ENCODE peak calls at places on chromosomes 6 and 20, in six cellular contexts. F is ascending aorta, V is fibroblast of the aortic adventitia, Z is OCI-LY7, L is colonic mucosa, H is tibial nerve. U is an unnamed sample.

GRCh38 chr6:52584203-52584602 is 7.3 kb upstream of the TRAM2 start:
- DNase-seq in F (no peak), V (no peak), Z (no peak), L (no peak), H (no peak), U (no peak)

GRCh38 chr6:109458774-109459531 is 3.4 kb upstream of the MICAL1 start:
- DNase-seq in F (peak), V (no peak), Z (peak), L (no peak), H (no peak), U (no peak)

GRCh38 chr20:40892642-40893041 is 136.0 kb upstream of the TOP1 start:
- DNase-seq in F (no peak), V (no peak), Z (peak), L (no peak), H (no peak), U (no peak)

GRCh38 chr6:169853196-169854082 is 102.0 kb downstream of the ERMARD start:
- DNase-seq in F (no peak), V (no peak), Z (no peak), L (peak), H (no peak), U (peak)

GRCh38 chr6:68139130-68139529 is 496.0 kb upstream of the ADGRB3 start:
- DNase-seq in F (no peak), V (no peak), Z (no peak), L (no peak), H (no peak), U (no peak)

GRCh38 chr20:39019805-39020325 is 57.7 kb downstream of the DHX35 start:
- DNase-seq in F (no peak), V (peak), Z (no peak), L (no peak), H (no peak), U (no peak)

GRCh38 chr6:44428682-44429081 is 41.2 kb downstream of the CDC5L start:
- DNase-seq in F (no peak), V (peak), Z (no peak), L (no peak), H (no peak), U (no peak)

GRCh38 chr20:59123011-59123676 is 40.5 kb upstream of the ZNF831 start:
- DNase-seq in F (no peak), V (no peak), Z (peak), L (no peak), H (no peak), U (no peak)

GRCh38 chr6:37538107-37538506 is 38.4 kb upstream of the CCDC167 start:
- DNase-seq in F (no peak), V (no peak), Z (no peak), L (no peak), H (no peak), U (no peak)

GRCh38 chr20:32207211-32207625 is 325 bp downstream of the PLAGL2 start:
- DNase-seq in F (no peak), V (no peak), Z (peak), L (no peak), H (no peak), U (no peak)

GRCh38 chr6:167664678-167665445 is 161.8 kb upstream of the AFDN start:
- DNase-seq in F (no peak), V (no peak), Z (no peak), L (no peak), H (no peak), U (no peak)

GRCh38 chr6:129893513-129894098 is 32.5 kb upstream of the TMEM244 start:
- DNase-seq in F (no peak), V (peak), Z (peak), L (no peak), H (no peak), U (no peak)

GRCh38 chr6:35687658-35688604 is 784 bp downstream of the FKBP5 start:
- DNase-seq in F (peak), V (peak), Z (peak), L (peak), H (peak), U (no peak)

GRCh38 chr20:29349836-29350235 is 1907.6 kb upstream of the DEFB115 start:
- DNase-seq in F (no peak), V (no peak), Z (no peak), L (no peak), H (no peak), U (no peak)

GRCh38 chr6:167856999-167857660 is 30.4 kb downstream of the AFDN start:
- DNase-seq in F (no peak), V (peak), Z (no peak), L (no peak), H (no peak), U (no peak)

GRCh38 chr6:149781715-149782114 is 32.2 kb downstream of the PCMT1 start:
- DNase-seq in F (no peak), V (no peak), Z (no peak), L (no peak), H (no peak), U (no peak)

GRCh38 chr20:45254867-45255266 is 503 bp upstream of the SLPI start:
- DNase-seq in F (no peak), V (peak), Z (no peak), L (no peak), H (peak), U (no peak)

GRCh38 chr20:62551408-62552323 is 75.9 kb upstream of the GATA5 start:
- DNase-seq in F (no peak), V (no peak), Z (no peak), L (no peak), H (no peak), U (no peak)

GRCh38 chr20:35952480-35953410 is 1.6 kb downstream of the SCAND1 start:
- DNase-seq in F (no peak), V (peak), Z (peak), L (no peak), H (no peak), U (no peak)

GRCh38 chr6:133837801-133838349 is 51.0 kb upstream of the TCF21 start:
- DNase-seq in F (peak), V (peak), Z (peak), L (peak), H (peak), U (peak)

GRCh38 chr6:51045548-51045947 is 226.9 kb downstream of the TFAP2B start:
- DNase-seq in F (no peak), V (no peak), Z (no peak), L (no peak), H (no peak), U (no peak)

GRCh38 chr6:73477407-73477806 is 15.9 kb downstream of the MTO1 start:
- DNase-seq in F (no peak), V (no peak), Z (no peak), L (no peak), H (no peak), U (no peak)

GRCh38 chr6:46184114-46184513 is 13.3 kb upstream of the ENPP5 start:
- DNase-seq in F (no peak), V (peak), Z (no peak), L (no peak), H (peak), U (no peak)
- TF ChIP-seq CTCF in F (no peak), V (peak), Z (no peak), L (no peak), H (no peak), U (no peak)

DNA sequence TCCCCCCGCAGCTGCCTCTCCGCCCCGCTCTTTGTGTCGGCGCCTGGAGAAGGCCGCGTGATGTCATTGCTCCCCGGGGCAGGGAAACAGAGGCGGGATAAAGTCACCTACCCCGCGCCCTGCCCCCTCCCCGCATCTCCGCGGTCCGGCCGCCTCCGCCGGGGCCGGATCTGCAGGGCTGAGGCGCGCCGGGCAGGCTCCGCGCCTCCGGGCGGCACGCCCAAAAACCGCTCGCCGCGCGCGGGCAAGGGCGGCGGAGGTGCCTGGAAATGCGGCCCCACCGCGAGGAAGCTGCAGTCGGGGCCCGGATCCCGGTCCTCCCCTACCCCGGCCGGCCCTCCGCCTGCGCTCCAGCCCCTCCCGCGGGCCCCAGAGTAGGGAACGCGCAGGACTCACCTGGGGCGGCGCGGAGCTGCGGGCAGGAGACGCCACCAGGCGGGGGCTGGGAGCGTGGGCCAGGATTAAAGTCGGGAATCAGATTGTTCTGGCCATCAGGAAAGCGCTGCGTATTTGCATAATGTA is at the start of gene FAXC:
- DNase-seq in F (no peak), V (no peak), Z (no peak), L (peak), H (no peak), U (peak)
- TF ChIP-seq CTCF in F (no peak), V (peak), Z (no peak), L (peak), H (no peak), U (no peak)

DNA sequence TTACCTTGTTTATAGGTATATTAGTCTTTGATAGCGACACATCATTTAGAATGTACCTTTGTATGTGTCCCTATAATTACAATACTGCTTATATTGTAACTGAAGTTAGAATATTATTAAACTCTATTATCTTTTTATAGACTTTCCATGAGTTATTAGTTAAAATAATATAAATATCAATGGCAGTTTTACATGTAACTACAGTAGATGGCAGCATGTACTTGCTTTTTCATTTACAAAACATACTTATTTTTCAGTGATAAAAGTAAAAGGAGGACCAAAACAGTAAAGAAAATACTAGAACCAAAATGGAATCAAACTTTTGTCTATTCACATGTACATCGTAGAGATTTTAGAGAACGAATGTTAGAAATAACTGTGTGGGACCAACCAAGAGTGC is 364.3 kb downstream of the RIMS1 start:
- DNase-seq in F (no peak), V (peak), Z (no peak), L (no peak), H (no peak), U (no peak)
- TF ChIP-seq CTCF in F (no peak), V (no peak), Z (peak), L (no peak), H (no peak), U (no peak)

GRCh38 chr6:3568396-3569082 is 111.7 kb upstream of the SLC22A23 start:
- DNase-seq in F (no peak), V (no peak), Z (no peak), L (no peak), H (no peak), U (no peak)
- TF ChIP-seq CTCF in F (no peak), V (no peak), Z (no peak), L (no peak), H (no peak), U (no peak)

DNA sequence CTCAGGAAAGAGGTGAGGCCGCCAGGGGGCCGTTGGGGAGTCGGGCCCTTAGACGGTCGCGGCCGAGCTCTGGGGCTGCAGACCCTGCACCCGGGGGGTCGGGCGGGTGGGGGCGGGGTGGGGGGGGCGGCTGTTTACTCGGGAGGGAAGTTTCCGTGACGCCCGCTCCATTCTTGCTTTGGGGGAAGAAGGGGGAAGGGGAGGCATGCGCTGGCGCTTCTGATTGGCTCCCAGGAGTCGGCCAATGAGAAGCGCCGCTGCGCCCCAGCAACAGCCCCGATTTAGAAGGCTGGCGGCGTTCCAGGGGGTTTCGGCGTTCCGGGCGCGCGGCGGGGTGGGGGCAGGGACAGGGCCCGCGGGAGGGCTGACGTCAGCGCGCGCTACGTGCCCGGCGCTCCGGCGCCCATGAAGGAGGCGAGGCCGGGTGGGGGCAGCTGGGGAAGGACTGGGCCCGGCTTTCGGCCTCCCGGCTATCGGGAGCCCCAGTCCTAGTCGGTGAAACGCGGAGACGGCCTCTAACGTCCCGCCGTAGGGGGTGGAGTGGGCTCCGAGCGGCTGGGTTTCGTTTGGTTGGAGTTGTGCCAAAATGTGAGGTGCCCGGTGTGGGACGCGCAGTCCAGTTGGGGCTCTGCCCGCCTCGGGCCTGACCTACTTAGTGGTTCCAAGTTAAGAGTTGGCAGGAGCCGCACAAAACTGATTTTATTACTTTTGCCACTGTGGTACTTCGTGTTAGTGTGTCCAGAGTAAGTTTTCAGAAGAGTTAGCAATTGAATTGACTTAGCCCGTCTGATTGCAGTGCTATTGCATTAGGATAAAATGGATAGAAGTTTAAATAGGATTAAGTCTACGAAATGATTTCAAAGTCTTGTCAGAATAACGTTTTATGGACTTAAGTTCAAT is 1.1 kb downstream of the PNRC1 start:
- DNase-seq in F (peak), V (peak), Z (peak), L (peak), H (peak), U (peak)
- TF ChIP-seq CTCF in F (no peak), V (peak), Z (no peak), L (no peak), H (no peak), U (no peak)

GRCh38 chr6:157221049-157221816 is 102.1 kb downstream of the TMEM242 start:
- DNase-seq in F (peak), V (peak), Z (peak), L (peak), H (peak), U (peak)
- TF ChIP-seq CTCF in F (no peak), V (peak), Z (peak), L (no peak), H (no peak), U (no peak)

DNA sequence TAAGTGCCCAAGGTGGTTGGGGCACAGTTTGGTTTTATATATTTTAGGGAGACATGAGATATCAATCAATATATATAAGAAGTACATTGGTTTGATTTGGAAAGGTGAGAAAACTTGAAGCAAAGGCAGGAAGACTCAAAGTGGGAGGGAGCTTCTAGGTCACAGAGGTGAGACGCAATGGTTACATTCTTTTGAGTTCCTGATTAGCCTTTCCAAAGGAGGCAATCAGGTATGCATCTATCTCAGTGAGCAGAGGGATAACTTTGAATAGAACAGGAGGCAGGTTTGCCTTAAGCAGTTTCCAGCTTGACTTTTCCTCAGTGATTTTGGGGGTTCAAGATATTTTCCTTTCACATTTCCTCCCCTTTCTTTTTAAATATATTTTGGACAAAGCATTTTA is 58.0 kb upstream of the SLC35F1 start:
- DNase-seq in F (no peak), V (no peak), Z (no peak), L (no peak), H (no peak), U (no peak)
- TF ChIP-seq CTCF in F (no peak), V (no peak), Z (no peak), L (no peak), H (no peak), U (no peak)

DNA sequence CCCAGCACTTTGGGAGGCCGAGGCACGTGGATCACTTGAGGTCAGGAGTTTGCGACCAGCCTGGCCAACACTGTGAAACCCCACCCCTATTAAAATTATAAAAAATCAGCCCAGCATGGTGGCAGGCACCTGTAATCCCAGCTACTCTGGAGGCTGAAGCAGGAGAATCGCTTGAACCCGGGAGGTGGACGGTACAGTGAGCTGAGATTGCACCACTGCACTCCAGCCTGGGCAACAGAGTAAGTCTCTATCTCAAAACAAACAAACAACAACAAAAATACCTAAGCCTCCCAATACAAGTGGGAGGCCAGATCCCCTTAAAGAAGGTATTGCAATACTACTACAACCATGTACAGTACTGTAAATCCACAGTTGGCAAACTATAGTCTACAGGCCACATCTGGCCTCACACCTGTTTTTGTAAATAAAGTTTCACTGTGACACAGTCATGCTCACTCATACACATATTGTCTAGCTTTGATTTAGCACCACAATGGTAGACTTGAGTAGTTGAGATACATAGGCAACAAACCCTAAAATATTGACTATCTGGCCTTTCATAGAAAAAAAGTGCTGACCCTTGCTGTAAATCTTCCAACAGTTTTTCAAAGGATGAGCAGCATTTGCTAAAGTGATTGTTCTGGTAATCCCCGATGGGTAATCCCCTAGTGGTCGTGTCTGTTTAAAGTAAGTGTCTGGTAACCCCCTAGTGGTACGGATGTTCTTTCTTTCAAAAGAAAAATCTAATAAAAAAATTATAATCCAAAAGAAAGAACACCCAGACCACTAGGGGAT is 202.0 kb downstream of the RNGTT start:
- DNase-seq in F (no peak), V (no peak), Z (peak), L (no peak), H (no peak), U (no peak)
- TF ChIP-seq CTCF in F (no peak), V (no peak), Z (peak), L (no peak), H (no peak), U (no peak)